ENCODE peak calls at places on chromosomes 1 and 21, in nine cellular contexts. One of them, this sample, is unnamed.

GRCh38 chr1:7989762-7990428 is 28.4 kb downstream of the PARK7 start:
- DNase-seq in fibroblast of lung: no peak
- DNase-seq in CD8-positive, alpha-beta memory T cell: no peak
- DNase-seq in stimulated activated CD8-positive, alpha-beta memory T cell treated with anti-CD3 and anti-CD28 coated beads, Interleukin-2, amount 100 ng/mL, for 1 hour: no peak
- DNase-seq in NB4: no peak
- DNase-seq in mucosa of gallbladder: no peak
- DNase-seq in suprapubic skin: no peak
- DNase-seq in ureter: no peak
- DNase-seq in NCI-H748 treated with DMSO at 0.1 percent for 48 hours: no peak
- DNase-seq in this sample: no peak

GRCh38 chr1:145871994-145872411 is 13.1 kb upstream of the PIAS3 start:
- DNase-seq in ureter: no peak
- DNase-seq in NB4: peak; percentile 84
- DNase-seq in mucosa of gallbladder: no peak
- DNase-seq in NCI-H748 treated with DMSO at 0.1 percent for 48 hours: no peak
- DNase-seq in fibroblast of lung: peak; percentile 54
- DNase-seq in stimulated activated CD8-positive, alpha-beta memory T cell treated with anti-CD3 and anti-CD28 coated beads, Interleukin-2, amount 100 ng/mL, for 1 hour: peak; percentile 4
- DNase-seq in suprapubic skin: no peak
- DNase-seq in CD8-positive, alpha-beta memory T cell: peak; percentile 42
- DNase-seq in this sample: peak; percentile 77

GRCh38 chr21:34797926-34798595 is 129.3 kb downstream of the CLIC6 start:
- DNase-seq in CD8-positive, alpha-beta memory T cell: no peak
- DNase-seq in mucosa of gallbladder: no peak
- DNase-seq in fibroblast of lung: no peak
- DNase-seq in NB4: no peak
- DNase-seq in NCI-H748 treated with DMSO at 0.1 percent for 48 hours: no peak
- DNase-seq in suprapubic skin: no peak
- DNase-seq in ureter: no peak
- DNase-seq in stimulated activated CD8-positive, alpha-beta memory T cell treated with anti-CD3 and anti-CD28 coated beads, Interleukin-2, amount 100 ng/mL, for 1 hour: no peak
- DNase-seq in this sample: no peak

GRCh38 chr1:26038477-26038876 is 7.4 kb downstream of the SLC30A2 start:
- DNase-seq in ureter: no peak
- DNase-seq in fibroblast of lung: no peak
- DNase-seq in suprapubic skin: no peak
- DNase-seq in NCI-H748 treated with DMSO at 0.1 percent for 48 hours: no peak
- DNase-seq in NB4: no peak
- DNase-seq in CD8-positive, alpha-beta memory T cell: no peak
- DNase-seq in stimulated activated CD8-positive, alpha-beta memory T cell treated with anti-CD3 and anti-CD28 coated beads, Interleukin-2, amount 100 ng/mL, for 1 hour: no peak
- DNase-seq in mucosa of gallbladder: no peak
- DNase-seq in this sample: no peak

GRCh38 chr1:117651616-117652015 is 45.8 kb downstream of the TENT5C start:
- DNase-seq in mucosa of gallbladder: no peak
- DNase-seq in fibroblast of lung: no peak
- DNase-seq in NCI-H748 treated with DMSO at 0.1 percent for 48 hours: no peak
- DNase-seq in CD8-positive, alpha-beta memory T cell: no peak
- DNase-seq in suprapubic skin: no peak
- DNase-seq in stimulated activated CD8-positive, alpha-beta memory T cell treated with anti-CD3 and anti-CD28 coated beads, Interleukin-2, amount 100 ng/mL, for 1 hour: no peak
- DNase-seq in ureter: no peak
- DNase-seq in NB4: no peak
- DNase-seq in this sample: no peak

GRCh38 chr21:28464095-28464494 is 528.6 kb downstream of the LTN1 start:
- DNase-seq in ureter: no peak
- DNase-seq in fibroblast of lung: no peak
- DNase-seq in suprapubic skin: no peak
- DNase-seq in mucosa of gallbladder: no peak
- DNase-seq in NCI-H748 treated with DMSO at 0.1 percent for 48 hours: no peak
- DNase-seq in NB4: no peak
- DNase-seq in CD8-positive, alpha-beta memory T cell: no peak
- DNase-seq in stimulated activated CD8-positive, alpha-beta memory T cell treated with anti-CD3 and anti-CD28 coated beads, Interleukin-2, amount 100 ng/mL, for 1 hour: no peak
- DNase-seq in this sample: no peak

GRCh38 chr1:185562623-185563359 is 171.4 kb upstream of the HMCN1 start:
- DNase-seq in fibroblast of lung: no peak
- DNase-seq in stimulated activated CD8-positive, alpha-beta memory T cell treated with anti-CD3 and anti-CD28 coated beads, Interleukin-2, amount 100 ng/mL, for 1 hour: no peak
- DNase-seq in CD8-positive, alpha-beta memory T cell: no peak
- DNase-seq in ureter: no peak
- DNase-seq in suprapubic skin: no peak
- DNase-seq in mucosa of gallbladder: no peak
- DNase-seq in NB4: no peak
- DNase-seq in NCI-H748 treated with DMSO at 0.1 percent for 48 hours: no peak
- DNase-seq in this sample: no peak

GRCh38 chr1:226875641-226876295 is 5.4 kb downstream of the PSEN2 start:
- DNase-seq in fibroblast of lung: peak; percentile 63
- DNase-seq in NCI-H748 treated with DMSO at 0.1 percent for 48 hours: no peak
- DNase-seq in CD8-positive, alpha-beta memory T cell: no peak
- DNase-seq in ureter: peak; percentile 66
- DNase-seq in NB4: no peak
- DNase-seq in suprapubic skin: no peak
- DNase-seq in mucosa of gallbladder: peak; percentile 81
- DNase-seq in stimulated activated CD8-positive, alpha-beta memory T cell treated with anti-CD3 and anti-CD28 coated beads, Interleukin-2, amount 100 ng/mL, for 1 hour: no peak
- DNase-seq in this sample: no peak

GRCh38 chr1:156929596-156930238 is 9.3 kb downstream of the LRRC71 start:
- DNase-seq in CD8-positive, alpha-beta memory T cell: no peak
- DNase-seq in suprapubic skin: no peak
- DNase-seq in NB4: no peak
- DNase-seq in mucosa of gallbladder: no peak
- DNase-seq in fibroblast of lung: no peak
- DNase-seq in stimulated activated CD8-positive, alpha-beta memory T cell treated with anti-CD3 and anti-CD28 coated beads, Interleukin-2, amount 100 ng/mL, for 1 hour: no peak
- DNase-seq in NCI-H748 treated with DMSO at 0.1 percent for 48 hours: no peak
- DNase-seq in ureter: no peak
- DNase-seq in this sample: no peak

GRCh38 chr1:18725231-18725895 is 94.7 kb downstream of the PAX7 start:
- DNase-seq in stimulated activated CD8-positive, alpha-beta memory T cell treated with anti-CD3 and anti-CD28 coated beads, Interleukin-2, amount 100 ng/mL, for 1 hour: no peak
- DNase-seq in suprapubic skin: no peak
- DNase-seq in fibroblast of lung: no peak
- DNase-seq in CD8-positive, alpha-beta memory T cell: no peak
- DNase-seq in mucosa of gallbladder: no peak
- DNase-seq in ureter: no peak
- DNase-seq in NCI-H748 treated with DMSO at 0.1 percent for 48 hours: no peak
- DNase-seq in NB4: no peak
- DNase-seq in this sample: no peak

GRCh38 chr1:156480015-156480368 is 20.6 kb downstream of the MEF2D start:
- DNase-seq in stimulated activated CD8-positive, alpha-beta memory T cell treated with anti-CD3 and anti-CD28 coated beads, Interleukin-2, amount 100 ng/mL, for 1 hour: no peak
- DNase-seq in mucosa of gallbladder: no peak
- DNase-seq in CD8-positive, alpha-beta memory T cell: no peak
- DNase-seq in fibroblast of lung: no peak
- DNase-seq in NCI-H748 treated with DMSO at 0.1 percent for 48 hours: no peak
- DNase-seq in NB4: peak; percentile 38
- DNase-seq in ureter: no peak
- DNase-seq in suprapubic skin: no peak
- DNase-seq in this sample: no peak

GRCh38 chr1:186985889-186986491 is 157.2 kb downstream of the PLA2G4A start:
- DNase-seq in mucosa of gallbladder: peak; percentile 13
- DNase-seq in fibroblast of lung: peak; percentile 53
- DNase-seq in ureter: no peak
- DNase-seq in stimulated activated CD8-positive, alpha-beta memory T cell treated with anti-CD3 and anti-CD28 coated beads, Interleukin-2, amount 100 ng/mL, for 1 hour: no peak
- DNase-seq in suprapubic skin: no peak
- DNase-seq in NB4: peak; percentile 58
- DNase-seq in CD8-positive, alpha-beta memory T cell: peak; percentile 3
- DNase-seq in NCI-H748 treated with DMSO at 0.1 percent for 48 hours: peak; percentile 22
- DNase-seq in this sample: peak; percentile 44

GRCh38 chr1:167631987-167632680 is 2.1 kb downstream of the RCSD1 start:
- DNase-seq in fibroblast of lung: no peak
- DNase-seq in ureter: no peak
- DNase-seq in suprapubic skin: no peak
- DNase-seq in NB4: peak; percentile 89
- DNase-seq in stimulated activated CD8-positive, alpha-beta memory T cell treated with anti-CD3 and anti-CD28 coated beads, Interleukin-2, amount 100 ng/mL, for 1 hour: no peak
- DNase-seq in CD8-positive, alpha-beta memory T cell: no peak
- DNase-seq in NCI-H748 treated with DMSO at 0.1 percent for 48 hours: no peak
- DNase-seq in mucosa of gallbladder: no peak
- DNase-seq in this sample: peak; percentile 68

GRCh38 chr1:79239840-79240239 is 233.3 kb upstream of the ADGRL4 start:
- DNase-seq in suprapubic skin: no peak
- DNase-seq in mucosa of gallbladder: no peak
- DNase-seq in stimulated activated CD8-positive, alpha-beta memory T cell treated with anti-CD3 and anti-CD28 coated beads, Interleukin-2, amount 100 ng/mL, for 1 hour: no peak
- DNase-seq in CD8-positive, alpha-beta memory T cell: no peak
- DNase-seq in NCI-H748 treated with DMSO at 0.1 percent for 48 hours: no peak
- DNase-seq in NB4: no peak
- DNase-seq in ureter: no peak
- DNase-seq in fibroblast of lung: no peak
- DNase-seq in this sample: no peak

GRCh38 chr1:174953657-174954435 is 45.9 kb upstream of the CACYBP start:
- DNase-seq in fibroblast of lung: no peak
- DNase-seq in ureter: no peak
- DNase-seq in stimulated activated CD8-positive, alpha-beta memory T cell treated with anti-CD3 and anti-CD28 coated beads, Interleukin-2, amount 100 ng/mL, for 1 hour: no peak
- DNase-seq in suprapubic skin: no peak
- DNase-seq in NB4: no peak
- DNase-seq in mucosa of gallbladder: peak; percentile 18
- DNase-seq in NCI-H748 treated with DMSO at 0.1 percent for 48 hours: peak; percentile 71
- DNase-seq in CD8-positive, alpha-beta memory T cell: no peak
- DNase-seq in this sample: no peak

GRCh38 chr1:44030606-44031050 is 634 bp downstream of the SLC6A9 start:
- DNase-seq in CD8-positive, alpha-beta memory T cell: no peak
- DNase-seq in mucosa of gallbladder: no peak
- DNase-seq in suprapubic skin: no peak
- DNase-seq in ureter: peak; percentile 61
- DNase-seq in NCI-H748 treated with DMSO at 0.1 percent for 48 hours: peak; percentile 54
- DNase-seq in fibroblast of lung: peak; percentile 45
- DNase-seq in stimulated activated CD8-positive, alpha-beta memory T cell treated with anti-CD3 and anti-CD28 coated beads, Interleukin-2, amount 100 ng/mL, for 1 hour: no peak
- DNase-seq in NB4: peak; percentile 68
- DNase-seq in this sample: no peak

GRCh38 chr1:33430751-33431593 is at the start of gene PHC2:
- DNase-seq in NB4: peak; percentile 96
- DNase-seq in stimulated activated CD8-positive, alpha-beta memory T cell treated with anti-CD3 and anti-CD28 coated beads, Interleukin-2, amount 100 ng/mL, for 1 hour: peak; percentile 80
- DNase-seq in NCI-H748 treated with DMSO at 0.1 percent for 48 hours: peak; percentile 86
- DNase-seq in fibroblast of lung: peak; percentile 95
- DNase-seq in ureter: peak; percentile 98
- DNase-seq in CD8-positive, alpha-beta memory T cell: peak; percentile 91
- DNase-seq in mucosa of gallbladder: peak; percentile 97
- DNase-seq in suprapubic skin: peak; percentile 98
- DNase-seq in this sample: peak; percentile 85

GRCh38 chr1:68016364-68016763 is 34.1 kb downstream of the DIRAS3 start:
- DNase-seq in stimulated activated CD8-positive, alpha-beta memory T cell treated with anti-CD3 and anti-CD28 coated beads, Interleukin-2, amount 100 ng/mL, for 1 hour: no peak
- DNase-seq in mucosa of gallbladder: no peak
- DNase-seq in ureter: no peak
- DNase-seq in suprapubic skin: no peak
- DNase-seq in fibroblast of lung: peak; percentile 48
- DNase-seq in CD8-positive, alpha-beta memory T cell: no peak
- DNase-seq in NCI-H748 treated with DMSO at 0.1 percent for 48 hours: no peak
- DNase-seq in NB4: no peak
- DNase-seq in this sample: no peak

This sample was measured in AML-193.